ENCODE peak calls at places on chromosomes 7 and 10, in four cellular contexts. G is body of pancreas, Y is mesothelial cell of epicardium, K is psoas muscle. L is an unnamed sample.

GRCh38 chr7:33921216-33921938 is 16.0 kb downstream of the BMPER start:
- DNase-seq in K (peak; percentile 85), G (peak; percentile 25), Y (no peak), L (no peak)

GRCh38 chr10:102509387-102509786 is 5.6 kb downstream of the SUFU start:
- DNase-seq in K (no peak), G (peak; percentile 20), Y (no peak), L (no peak)

GRCh38 chr7:149790146-149790548 is 16.8 kb upstream of the ZNF467 start:
- DNase-seq in Y (no peak), K (peak; percentile 71), G (peak; percentile 38), L (peak; percentile 70)

GRCh38 chr7:44979481-44980392 is 922 bp upstream of the MYO1G start:
- DNase-seq in G (no peak), K (no peak), Y (no peak), L (no peak)

GRCh38 chr10:35448687-35449662 is 112.7 kb downstream of the CCNY start:
- DNase-seq in K (no peak), Y (no peak), G (peak; percentile 58), L (no peak)

GRCh38 chr10:35043796-35044344 is 46.3 kb downstream of the CUL2 start:
- DNase-seq in Y (no peak), K (no peak), G (no peak), L (no peak)

GRCh38 chr10:126063353-126063791 is 167.0 kb downstream of the FANK1 start:
- DNase-seq in Y (no peak), K (no peak), G (no peak), L (no peak)

GRCh38 chr10:101663097-101663496 is 31.9 kb downstream of the FBXW4 start:
- DNase-seq in Y (no peak), K (no peak), G (no peak), L (no peak)

GRCh38 chr7:132381742-132382472 is 194.4 kb downstream of the PLXNA4 start:
- DNase-seq in K (no peak), Y (no peak), G (peak; percentile 27), L (peak; percentile 32)

GRCh38 chr10:35447693-35448407 is 111.5 kb downstream of the CCNY start:
- DNase-seq in K (no peak), G (peak; percentile 44), Y (no peak), L (no peak)

GRCh38 chr7:33186187-33186586 is 56.8 kb downstream of the BBS9 start:
- DNase-seq in G (no peak), Y (no peak), K (no peak), L (no peak)

GRCh38 chr10:98030093-98030821 is at the start of gene CRTAC1:
- DNase-seq in Y (peak; percentile 46), G (peak; percentile 57), K (peak; percentile 71), L (peak; percentile 54)

GRCh38 chr7:16693601-16694318 is 47.8 kb downstream of the BZW2 start:
- DNase-seq in G (no peak), Y (no peak), K (no peak), L (no peak)

GRCh38 chr7:98286093-98286525 is 4.6 kb downstream of the BRI3 start:
- DNase-seq in K (peak; percentile 93), G (peak; percentile 85), Y (no peak), L (no peak)

GRCh38 chr7:13042605-13043236 is 355.3 kb downstream of the ARL4A start:
- DNase-seq in K (no peak), G (no peak), Y (no peak), L (no peak)

GRCh38 chr10:132122939-132123445 is 57.2 kb downstream of the JAKMIP3 start:
- DNase-seq in Y (no peak), G (no peak), K (no peak), L (no peak)

GRCh38 chr10:5484205-5484604 is 15.2 kb downstream of the CALML5 start:
- DNase-seq in G (no peak), Y (no peak), K (no peak), L (no peak)

GRCh38 chr10:125846894-125847293 is 23.5 kb downstream of the BCCIP start:
- DNase-seq in Y (no peak), G (no peak), K (no peak), L (no peak)

GRCh38 chr7:42694894-42695553 is 216.8 kb downstream of the C7orf25 start:
- DNase-seq in K (no peak), G (peak; percentile 19), Y (no peak), L (no peak)

DNA sequence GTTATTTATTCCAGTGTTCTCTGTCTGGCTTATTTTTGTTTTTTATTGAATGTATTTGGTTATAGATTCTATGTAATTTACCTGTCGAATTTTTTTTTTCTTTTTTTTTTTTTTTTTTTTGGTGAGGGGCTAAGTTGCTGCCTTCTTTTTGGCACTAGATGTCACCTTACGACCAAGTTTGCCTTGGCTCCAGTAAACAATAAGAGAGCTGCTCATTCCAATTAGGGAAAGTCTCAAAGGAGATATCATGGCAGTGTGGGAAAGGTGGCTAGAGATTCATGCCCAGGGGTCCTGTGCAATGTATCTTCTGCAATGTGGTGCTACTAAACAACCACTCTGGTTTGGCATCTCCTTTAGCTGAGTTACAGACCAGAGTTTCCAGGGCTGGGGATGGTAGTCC is 84.0 kb downstream of the PTPN20 start:
- DNase-seq in G (no peak), Y (no peak), K (no peak), L (no peak)
- TF ChIP-seq CTCF in G (no peak), Y (no peak), K (no peak), L (peak; percentile 8)

GRCh38 chr7:82244947-82245346 is 198.6 kb downstream of the CACNA2D1 start:
- DNase-seq in G (no peak), K (no peak), Y (no peak), L (no peak)

GRCh38 chr7:82250598-82250997 is 193.0 kb downstream of the CACNA2D1 start:
- DNase-seq in G (no peak), Y (no peak), K (no peak), L (no peak)

GRCh38 chr7:82249979-82250378 is 193.6 kb downstream of the CACNA2D1 start:
- DNase-seq in K (no peak), Y (no peak), G (no peak), L (no peak)

GRCh38 chr7:82247814-82248433 is 195.7 kb downstream of the CACNA2D1 start:
- DNase-seq in Y (no peak), K (no peak), G (no peak), L (no peak)
- TF ChIP-seq CTCF in Y (no peak), K (peak; percentile 29), G (peak; percentile 26), L (peak; percentile 50)

GRCh38 chr10:33334839-33335549 is 527 bp upstream of the NRP1 start:
- DNase-seq in K (peak; percentile 86), Y (peak; percentile 61), G (peak; percentile 74), L (peak; percentile 67)
- TF ChIP-seq CTCF in K (peak; percentile 56), Y (peak; percentile 34), G (peak; percentile 85), L (peak; percentile 68)

DNA sequence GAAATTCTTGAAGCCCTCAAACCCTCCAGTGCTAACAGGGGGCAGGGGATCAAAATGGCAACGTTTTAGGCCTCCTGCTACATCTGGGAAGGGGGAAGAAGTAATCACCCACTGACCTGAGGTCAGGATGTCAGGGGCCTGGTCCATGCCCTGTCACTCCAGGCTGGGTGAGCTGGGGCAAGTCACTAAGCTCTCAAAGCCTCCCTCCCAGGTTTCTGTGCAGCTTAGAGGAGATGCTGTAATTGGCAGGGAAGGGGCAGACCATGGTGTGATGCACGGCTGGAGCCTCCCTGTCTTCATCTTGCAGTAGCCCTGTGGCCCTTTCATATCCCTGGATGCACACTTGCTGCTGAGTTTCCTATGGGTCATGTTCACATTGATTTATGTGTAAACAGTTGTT is 27.2 kb downstream of the LEP start:
- DNase-seq in Y (no peak), G (no peak), K (no peak), L (no peak)
- TF ChIP-seq CTCF in Y (no peak), G (no peak), K (no peak), L (no peak)

DNA sequence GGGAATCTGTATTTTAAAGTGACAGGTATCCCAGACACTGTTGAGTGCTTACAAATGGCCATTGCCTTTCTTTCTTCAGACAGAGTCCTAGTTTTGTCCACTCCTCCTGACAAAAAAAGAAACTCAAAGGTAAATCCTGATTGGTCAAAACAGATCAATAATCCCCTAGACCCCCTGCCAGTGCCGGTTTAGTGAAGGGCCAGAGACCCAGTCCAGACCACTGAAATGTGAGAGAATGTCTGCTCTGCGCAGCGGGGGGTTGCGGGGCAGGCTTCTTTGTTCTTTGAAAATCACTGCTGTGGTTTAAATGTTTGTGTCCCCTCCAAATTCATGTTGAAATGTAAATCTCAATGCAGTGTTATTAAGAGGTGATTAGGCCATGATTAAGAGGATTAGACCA is 177.7 kb upstream of the GPR26 start:
- DNase-seq in K (no peak), G (no peak), Y (no peak), L (no peak)
- TF ChIP-seq CTCF in K (no peak), G (no peak), Y (no peak), L (no peak)

GRCh38 chr10:44851413-44851812 is 59.7 kb upstream of the TMEM72 start:
- DNase-seq in G (no peak), K (peak; percentile 40), Y (no peak), L (no peak)

GRCh38 chr10:44853796-44854195 is 57.3 kb upstream of the TMEM72 start:
- DNase-seq in G (no peak), K (peak; percentile 15), Y (no peak), L (no peak)

GRCh38 chr10:44851881-44852280 is 59.3 kb upstream of the TMEM72 start:
- DNase-seq in G (no peak), Y (no peak), K (peak; percentile 19), L (no peak)

GRCh38 chr10:44854693-44855350 is 56.3 kb upstream of the TMEM72 start:
- DNase-seq in Y (no peak), K (peak; percentile 11), G (no peak), L (no peak)

DNA sequence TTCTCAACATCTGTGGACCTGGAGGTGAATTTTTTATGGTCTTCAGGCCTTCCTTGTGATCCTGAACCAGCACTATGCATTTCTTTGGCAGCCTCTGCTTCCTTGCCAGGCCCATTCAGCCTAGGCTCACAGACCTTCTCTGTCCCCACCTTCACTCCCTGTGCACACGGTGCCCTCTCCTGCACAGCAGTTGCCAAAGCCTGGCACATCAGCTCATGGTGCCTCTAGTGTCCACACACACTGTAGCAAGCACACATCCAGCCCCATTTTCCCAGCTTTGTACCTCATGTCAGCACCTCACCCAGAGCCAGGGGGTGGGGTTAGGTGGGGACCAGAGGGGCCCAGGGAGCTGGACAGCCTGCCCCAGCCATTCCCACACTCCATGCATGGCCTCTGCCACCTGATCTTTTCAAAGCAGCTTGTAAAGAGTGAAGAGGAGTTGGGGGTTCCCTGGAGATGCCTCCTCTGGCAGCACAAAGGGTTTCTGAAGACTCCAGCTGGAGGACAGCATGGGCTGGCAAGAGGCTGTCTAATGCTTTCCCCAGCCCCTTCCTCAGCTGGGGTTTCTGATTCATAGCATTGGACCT is 57.9 kb upstream of the TMEM72 start:
- DNase-seq in G (peak; percentile 61), K (peak; percentile 23), Y (no peak), L (no peak)
- TF ChIP-seq CTCF in G (peak; percentile 70), K (no peak), Y (no peak), L (no peak)